ENCODE peak calls at places on chromosomes 13 and 19, in five cellular contexts. K is cardiac fibroblast, C is RWPE1, E is T-cell, H is GOT3. O is an unnamed sample.

GRCh38 chr19:5338661-5339469 is 1.7 kb downstream of the PTPRS start:
- DNase-seq in K (no peak), C (no peak), H (no peak), E (no peak), O (peak; percentile 85)

GRCh38 chr19:39413269-39413902 is 917 bp downstream of the PLEKHG2 start:
- DNase-seq in K (peak; percentile 83), C (no peak), E (no peak), H (no peak), O (peak; percentile 74)

GRCh38 chr13:37106642-37107041 is 1.2 kb upstream of the CSNK1A1L start:
- DNase-seq in C (no peak), E (no peak), H (no peak), K (no peak), O (peak; percentile 54)

GRCh38 chr19:11507370-11508078 is 1.9 kb upstream of the ZNF653 start:
- DNase-seq in E (no peak), H (no peak), C (no peak), K (no peak), O (no peak)

GRCh38 chr13:78121459-78122348 is 203.1 kb upstream of the EDNRB start:
- DNase-seq in H (no peak), E (peak; percentile 6), C (peak; percentile 34), K (peak; percentile 85), O (peak; percentile 88)

GRCh38 chr13:40102854-40103253 is 447.4 kb downstream of the COG6 start:
- DNase-seq in K (peak; percentile 79), H (no peak), E (no peak), C (peak; percentile 68), O (no peak)

GRCh38 chr13:40383132-40383531 is 283.3 kb downstream of the FOXO1 start:
- DNase-seq in C (no peak), K (no peak), H (no peak), E (no peak), O (no peak)

GRCh38 chr19:33436360-33437345 is 63.1 kb downstream of the CEBPG start:
- DNase-seq in C (no peak), K (no peak), E (no peak), H (no peak), O (no peak)

GRCh38 chr13:46622013-46622917 is 69.3 kb downstream of the LRCH1 start:
- DNase-seq in C (no peak), H (no peak), E (no peak), K (no peak), O (no peak)

GRCh38 chr19:38492147-38492813 is 58.8 kb downstream of the RYR1 start:
- DNase-seq in E (no peak), C (no peak), K (no peak), H (no peak), O (no peak)

GRCh38 chr19:38255759-38256052 is 468 bp downstream of the PPP1R14A start:
- DNase-seq in H (no peak), C (no peak), E (no peak), K (no peak), O (peak; percentile 41)

GRCh38 chr13:112934075-112934474 is 34.9 kb upstream of the MCF2L start:
- DNase-seq in H (no peak), C (no peak), E (no peak), K (no peak), O (no peak)

O was measured in GM23338.